ENCODE peak calls at places on chromosome 18, in six cellular contexts. I is KBM-7; X is stimulated activated CD8-positive, alpha-beta memory T cell treated with anti-CD3 and anti-CD28 coated beads, Interleukin-7, amount 100 ng/mL, for 4 hours; D is upper lobe of left lung; C is GM13976; V is left cardiac atrium. O is an unnamed sample.

GRCh38 chr18:36688020-36688965 is 140.5 kb downstream of the TPGS2 start:
- DNase-seq in I (peak), X (no peak), D (peak), C (peak), V (peak), O (peak)

GRCh38 chr18:68925268-68925667 is 127.4 kb downstream of the CCDC102B start:
- DNase-seq in I (no peak), X (no peak), D (no peak), C (no peak), V (no peak), O (peak)

GRCh38 chr18:7417742-7418141 is 149.4 kb upstream of the PTPRM start:
- DNase-seq in I (no peak), X (no peak), D (no peak), C (no peak), V (no peak), O (no peak)

GRCh38 chr18:79947054-79947755 is 4.2 kb downstream of the SLC66A2 start:
- DNase-seq in I (no peak), X (no peak), D (peak), C (no peak), V (no peak), O (no peak)

GRCh38 chr18:34196231-34196630 is 28.5 kb downstream of the NOL4 start:
- DNase-seq in I (no peak), X (no peak), D (no peak), C (no peak), V (no peak), O (no peak)

GRCh38 chr18:8283901-8284585 is 325.2 kb upstream of the RAB12 start:
- DNase-seq in I (no peak), X (no peak), D (no peak), C (no peak), V (no peak), O (no peak)

GRCh38 chr18:56214706-56215105 is 423.7 kb downstream of the TXNL1 start:
- DNase-seq in I (no peak), X (no peak), D (no peak), C (no peak), V (no peak), O (no peak)

GRCh38 chr18:60172030-60172429 is 200.5 kb downstream of the MC4R start:
- DNase-seq in I (no peak), X (no peak), D (no peak), C (no peak), V (no peak), O (no peak)

GRCh38 chr18:21101172-21101571 is 10.4 kb downstream of the ROCK1 start:
- DNase-seq in I (no peak), X (no peak), D (no peak), C (no peak), V (no peak), O (no peak)

GRCh38 chr18:6219116-6219717 is 195.5 kb downstream of the L3MBTL4 start:
- DNase-seq in I (peak), X (no peak), D (no peak), C (peak), V (no peak), O (peak)

GRCh38 chr18:14941792-14942191 is 193.8 kb downstream of the ANKRD30B start:
- DNase-seq in I (no peak), X (no peak), D (no peak), C (no peak), V (no peak), O (no peak)

GRCh38 chr18:48263913-48264506 is 145.2 kb downstream of the ZBTB7C start:
- DNase-seq in I (no peak), X (no peak), D (no peak), C (no peak), V (no peak), O (no peak)

GRCh38 chr18:63182247-63182771 is 137.3 kb downstream of the BCL2 start:
- DNase-seq in I (no peak), X (no peak), D (no peak), C (no peak), V (no peak), O (no peak)

GRCh38 chr18:24786027-24786426 is 325.6 kb downstream of the HRH4 start:
- DNase-seq in I (no peak), X (no peak), D (no peak), C (no peak), V (no peak), O (no peak)

GRCh38 chr18:54119524-54120019 is 104.9 kb downstream of the MBD2 start:
- DNase-seq in I (peak), X (no peak), D (no peak), C (peak), V (no peak), O (peak)

GRCh38 chr18:43570593-43570992 is 293.3 kb upstream of the SYT4 start:
- DNase-seq in I (no peak), X (no peak), D (no peak), C (no peak), V (no peak), O (no peak)

GRCh38 chr18:57819671-57820460 is 16.8 kb upstream of the ATP8B1 start:
- DNase-seq in I (no peak), X (no peak), D (peak), C (no peak), V (peak), O (no peak)

GRCh38 chr18:21958256-21958655 is 211.1 kb upstream of the GATA6 start:
- DNase-seq in I (no peak), X (no peak), D (no peak), C (no peak), V (no peak), O (no peak)

GRCh38 chr18:8264861-8265411 is 344.3 kb upstream of the RAB12 start:
- DNase-seq in I (no peak), X (no peak), D (no peak), C (no peak), V (no peak), O (no peak)

GRCh38 chr18:2846638-2847340 is at the start of gene EMILIN2:
- DNase-seq in I (peak), X (peak), D (peak), C (peak), V (peak), O (peak)

GRCh38 chr18:49161627-49162026 is 210.9 kb upstream of the SMAD7 start:
- DNase-seq in I (no peak), X (no peak), D (no peak), C (peak), V (no peak), O (peak)

GRCh38 chr18:11246466-11246865 is 97.1 kb upstream of the PIEZO2 start:
- DNase-seq in I (no peak), X (no peak), D (no peak), C (no peak), V (no peak), O (no peak)

GRCh38 chr18:76565238-76566173 is 70.5 kb upstream of the ZNF516 start:
- DNase-seq in I (peak), X (no peak), D (peak), C (no peak), V (peak), O (no peak)

GRCh38 chr18:48974304-48975220 is 23.8 kb upstream of the SMAD7 start:
- DNase-seq in I (no peak), X (no peak), D (no peak), C (no peak), V (no peak), O (no peak)

GRCh38 chr18:3217930-3218647 is 1.7 kb downstream of the MYOM1 start:
- DNase-seq in I (no peak), X (no peak), D (peak), C (no peak), V (no peak), O (no peak)

GRCh38 chr18:58363767-58364540 is 264.9 kb downstream of the ALPK2 start:
- DNase-seq in I (no peak), X (no peak), D (no peak), C (no peak), V (no peak), O (no peak)

GRCh38 chr18:47380153-47380552 is 128.7 kb upstream of the SKOR2 start:
- DNase-seq in I (no peak), X (no peak), D (no peak), C (no peak), V (no peak), O (no peak)

GRCh38 chr18:7094432-7094831 is 23.2 kb downstream of the LAMA1 start:
- DNase-seq in I (no peak), X (no peak), D (no peak), C (no peak), V (no peak), O (no peak)

GRCh38 chr18:42068030-42068429 is 113.0 kb downstream of the PIK3C3 start:
- DNase-seq in I (no peak), X (no peak), D (no peak), C (no peak), V (no peak), O (no peak)

GRCh38 chr18:58858591-58859468 is 5.8 kb upstream of the ZNF532 start:
- DNase-seq in I (no peak), X (no peak), D (no peak), C (no peak), V (peak), O (no peak)

GRCh38 chr18:23619388-23619873 is 33.1 kb upstream of the NPC1 start:
- DNase-seq in I (no peak), X (peak), D (no peak), C (no peak), V (peak), O (no peak)